ENCODE peak calls at places on chromosome 1, in six cellular contexts. V is aorta; Q is activated T-helper 9 cell treated with anti-CD3 and anti-CD28 coated beads, Interleukin-2, amount 50 U/mL, for 16 hours; O is GM23248; P is lower leg skin; Z is right cardiac atrium. L is an unnamed sample.

GRCh38 chr1:234535763-234536515 is 57.0 kb upstream of the TARBP1 start:
- DNase-seq in O (peak; percentile 68), Z (peak; percentile 86), Q (no peak), P (peak; percentile 70), V (no peak), L (peak; percentile 94)

GRCh38 chr1:226510453-226510852 is 38.1 kb upstream of the STUM start:
- DNase-seq in Z (no peak), Q (no peak), V (no peak), P (no peak), O (peak; percentile 54), L (no peak)

GRCh38 chr1:6041432-6042062 is 4.1 kb upstream of the KCNAB2 start:
- DNase-seq in P (no peak), Z (peak; percentile 77), V (no peak), O (peak; percentile 65), Q (no peak), L (no peak)

GRCh38 chr1:216794541-216795055 is 71.4 kb upstream of the ESRRG start:
- DNase-seq in V (no peak), Q (no peak), Z (no peak), O (no peak), P (no peak), L (no peak)

GRCh38 chr1:88973520-88974137 is 18.8 kb downstream of the KYAT3 start:
- DNase-seq in P (no peak), Z (no peak), O (peak; percentile 61), Q (no peak), V (no peak), L (no peak)

GRCh38 chr1:90452491-90452890 is 264.6 kb downstream of the BARHL2 start:
- DNase-seq in P (no peak), Q (no peak), Z (no peak), O (no peak), V (no peak), L (no peak)

GRCh38 chr1:162128693-162129356 is 59.3 kb downstream of the NOS1AP start:
- DNase-seq in O (no peak), V (no peak), Q (no peak), P (no peak), Z (no peak), L (peak; percentile 39)

GRCh38 chr1:156705321-156705917 is at the start of gene CRABP2:
- DNase-seq in P (no peak), O (peak; percentile 62), Z (peak; percentile 70), Q (no peak), V (peak; percentile 86), L (no peak)

GRCh38 chr1:33735624-33736023 is 128.3 kb upstream of the HMGB4 start:
- DNase-seq in P (no peak), Z (no peak), Q (no peak), O (peak; percentile 64), V (no peak), L (no peak)

GRCh38 chr1:176767714-176768136 is 304.8 kb downstream of the PAPPA2 start:
- DNase-seq in Q (no peak), O (no peak), V (no peak), P (no peak), Z (no peak), L (no peak)

GRCh38 chr1:4689941-4690635 is 35.7 kb downstream of the AJAP1 start:
- DNase-seq in P (no peak), V (no peak), Q (no peak), O (no peak), Z (no peak), L (no peak)

GRCh38 chr1:228205526-228206436 is 2.1 kb upstream of the OBSCN start:
- DNase-seq in Z (no peak), V (peak; percentile 53), P (no peak), O (no peak), Q (no peak), L (no peak)

GRCh38 chr1:5779608-5780323 is 212.5 kb downstream of the NPHP4 start:
- DNase-seq in Z (no peak), O (no peak), V (no peak), P (no peak), Q (no peak), L (no peak)

GRCh38 chr1:235781807-235782206 is 84.9 kb downstream of the LYST start:
- DNase-seq in Q (no peak), O (peak; percentile 4), Z (no peak), P (no peak), V (no peak), L (no peak)

GRCh38 chr1:204286323-204286714 is 72.5 kb upstream of the GOLT1A start:
- DNase-seq in Z (no peak), Q (no peak), O (no peak), P (no peak), V (no peak), L (no peak)

GRCh38 chr1:18322353-18323032 is 158.2 kb upstream of the KLHDC7A start:
- DNase-seq in P (no peak), O (no peak), Q (no peak), Z (no peak), V (peak; percentile 62), L (no peak)

GRCh38 chr1:58768971-58769808 is 14.7 kb downstream of the JUN start:
- DNase-seq in V (peak; percentile 95), Z (peak; percentile 89), P (peak; percentile 86), O (peak; percentile 79), Q (peak; percentile 20), L (no peak)

GRCh38 chr1:229696385-229696784 is 70.3 kb downstream of the URB2 start:
- DNase-seq in V (no peak), Z (no peak), Q (no peak), O (no peak), P (no peak), L (no peak)

GRCh38 chr1:201970334-201971159 is 11.9 kb upstream of the RNPEP start:
- DNase-seq in V (no peak), Z (no peak), Q (no peak), P (no peak), O (peak; percentile 78), L (no peak)

GRCh38 chr1:209670441-209671082 is 4.7 kb upstream of the G0S2 start:
- DNase-seq in V (no peak), Q (no peak), O (no peak), Z (no peak), P (no peak), L (no peak)

GRCh38 chr1:2098839-2099785 is 48.9 kb downstream of the PRKCZ start:
- DNase-seq in V (peak; percentile 62), O (no peak), Q (no peak), P (no peak), Z (peak; percentile 19), L (no peak)